ENCODE peak calls at places on chromosomes 16 and 17, in ten cellular contexts. U is IMR-90, W is transverse colon, C is uterus, Q is lower leg skin, A is Peyer's patch, J is A549, H is right lobe of liver, G is HepG2, K is heart left ventricle. D is an unnamed sample.

GRCh38 chr17:34275881-34276280 is 5.9 kb downstream of the CCL7 start:
- DNase-seq in U (peak; percentile 97), W (no peak), C (no peak), Q (no peak), A (no peak), J (no peak), H (no peak), G (no peak), K (no peak), D (no peak)

GRCh38 chr17:1111599-1112443 is 68.0 kb downstream of the ABR start:
- DNase-seq in U (no peak), W (peak; percentile 55), C (no peak), Q (no peak), A (no peak), J (peak; percentile 64), H (no peak), G (no peak), K (peak; percentile 80), D (no peak)

GRCh38 chr17:81019563-81020442 is 15.1 kb upstream of the BAIAP2 start:
- DNase-seq in U (no peak), W (no peak), C (no peak), Q (no peak), A (no peak), J (no peak), H (no peak), G (no peak), K (no peak), D (no peak)

GRCh38 chr16:53504161-53504663 is 1.2 kb upstream of the AKTIP start:
- DNase-seq in U (peak; percentile 31), W (peak; percentile 43), C (peak; percentile 59), Q (peak; percentile 60), A (peak; percentile 43), J (no peak), H (peak; percentile 51), G (no peak), K (peak; percentile 68), D (peak; percentile 65)

GRCh38 chr17:69525920-69526841 is 111.7 kb downstream of the MAP2K6 start:
- DNase-seq in U (peak; percentile 71), W (peak; percentile 36), C (peak; percentile 22), Q (peak; percentile 38), A (no peak), J (peak; percentile 45), H (no peak), G (peak; percentile 65), K (no peak), D (peak; percentile 64)

GRCh38 chr16:85550422-85551318 is 62.5 kb upstream of the GSE1 start:
- DNase-seq in U (no peak), W (no peak), C (no peak), Q (no peak), A (no peak), J (no peak), H (no peak), G (no peak), K (no peak), D (no peak)

GRCh38 chr16:86634290-86634689 is 55.9 kb downstream of the FOXL1 start:
- DNase-seq in U (peak; percentile 33), W (no peak), C (no peak), Q (no peak), A (no peak), J (peak; percentile 27), H (no peak), G (no peak), K (no peak), D (no peak)

GRCh38 chr17:30068465-30068864 is 48.2 kb upstream of the NSRP1 start:
- DNase-seq in U (no peak), W (no peak), C (no peak), Q (no peak), A (no peak), J (no peak), H (no peak), G (no peak), K (no peak), D (no peak)

GRCh38 chr16:68951991-68952877 is 108.9 kb downstream of the TANGO6 start:
- DNase-seq in U (peak; percentile 24), W (no peak), C (no peak), Q (no peak), A (no peak), J (peak; percentile 28), H (no peak), G (no peak), K (no peak), D (no peak)

GRCh38 chr16:12901204-12901596 is 198 bp upstream of the SHISA9 start:
- DNase-seq in U (no peak), W (no peak), C (no peak), Q (no peak), A (no peak), J (no peak), H (no peak), G (no peak), K (no peak), D (no peak)

GRCh38 chr17:51461578-51462004 is 201.2 kb downstream of the UTP18 start:
- DNase-seq in U (peak; percentile 23), W (peak; percentile 22), C (no peak), Q (no peak), A (no peak), J (peak; percentile 81), H (peak; percentile 61), G (peak; percentile 65), K (peak; percentile 64), D (peak; percentile 65)

GRCh38 chr17:61904094-61904710 is 23.6 kb downstream of the INTS2 start:
- DNase-seq in U (no peak), W (peak; percentile 30), C (no peak), Q (no peak), A (no peak), J (no peak), H (no peak), G (no peak), K (no peak), D (no peak)

GRCh38 chr16:86072328-86073102 is 173.6 kb downstream of the IRF8 start:
- DNase-seq in U (peak; percentile 86), W (peak; percentile 69), C (peak; percentile 65), Q (peak; percentile 41), A (peak; percentile 36), J (peak; percentile 64), H (peak; percentile 42), G (peak; percentile 41), K (no peak), D (peak; percentile 74)

GRCh38 chr17:81036128-81036891 is 1.4 kb downstream of the BAIAP2 start:
- DNase-seq in U (no peak), W (no peak), C (no peak), Q (no peak), A (no peak), J (no peak), H (peak; percentile 46), G (no peak), K (no peak), D (no peak)

GRCh38 chr17:57672205-57672632 is 72.9 kb downstream of the CCDC182 start:
- DNase-seq in U (peak; percentile 51), W (no peak), C (no peak), Q (no peak), A (no peak), J (no peak), H (no peak), G (no peak), K (no peak), D (no peak)

GRCh38 chr17:79968116-79968515 is 67.6 kb downstream of the TBC1D16 start:
- DNase-seq in U (no peak), W (no peak), C (peak; percentile 0), Q (no peak), A (no peak), J (no peak), H (no peak), G (no peak), K (no peak), D (no peak)

GRCh38 chr17:66982011-66982508 is 17.6 kb downstream of the CACNG4 start:
- DNase-seq in U (no peak), W (no peak), C (peak; percentile 27), Q (no peak), A (no peak), J (no peak), H (no peak), G (no peak), K (peak; percentile 6), D (no peak)
- TF ChIP-seq POLR2A in U (no peak), W (no peak), C (no peak), Q (no peak), A (no peak), J (no peak), H (no peak), G (no peak), K (no peak), D (no peak)

GRCh38 chr17:78130080-78130438 is 512 bp upstream of the TMC8 start:
- DNase-seq in U (no peak), W (no peak), C (no peak), Q (no peak), A (peak; percentile 38), J (no peak), H (no peak), G (no peak), K (no peak), D (no peak)
- H3K4me3 ChIP-seq in U (no peak overlapping the region), W (no peak overlapping the region), C (no peak overlapping the region), Q (no peak overlapping the region), A (peak overlapping the region; percentile 50), J (no peak overlapping the region), H (peak overlapping the region; percentile 40), G (peak overlapping the region; percentile 2), K (no peak overlapping the region), D (no peak overlapping the region)

GRCh38 chr17:40564195-40564882 is 933 bp downstream of the CCR7 start:
- DNase-seq in U (no peak), W (no peak), C (no peak), Q (no peak), A (no peak), J (no peak), H (no peak), G (no peak), K (no peak), D (no peak)

GRCh38 chr17:40563371-40564052 is 1.8 kb downstream of the CCR7 start:
- DNase-seq in U (no peak), W (no peak), C (no peak), Q (no peak), A (no peak), J (no peak), H (no peak), G (no peak), K (no peak), D (no peak)

GRCh38 chr17:40562841-40563370 is 2.4 kb downstream of the CCR7 start:
- DNase-seq in U (no peak), W (no peak), C (no peak), Q (no peak), A (no peak), J (no peak), H (no peak), G (no peak), K (no peak), D (no peak)

GRCh38 chr17:40566027-40566426 is 755 bp upstream of the CCR7 start:
- DNase-seq in U (no peak), W (no peak), C (no peak), Q (no peak), A (no peak), J (no peak), H (no peak), G (no peak), K (no peak), D (no peak)

GRCh38 chr17:40564883-40565744 is at the start of gene CCR7:
- DNase-seq in U (no peak), W (peak; percentile 58), C (no peak), Q (no peak), A (peak; percentile 94), J (no peak), H (no peak), G (no peak), K (no peak), D (no peak)
- TF ChIP-seq POLR2A in U (no peak), W (peak; percentile 53), C (no peak), Q (no peak), A (no peak), J (no peak), H (no peak), G (no peak), K (no peak), D (no peak)

GRCh38 chr17:48513653-48514482 is 16.9 kb downstream of the HOXB1 start:
- DNase-seq in U (no peak), W (no peak), C (no peak), Q (no peak), A (no peak), J (no peak), H (no peak), G (no peak), K (no peak), D (no peak)
- H3K4me3 ChIP-seq in U (no peak overlapping the region), W (no peak overlapping the region), C (no peak overlapping the region), Q (no peak overlapping the region), A (no peak overlapping the region), J (no peak overlapping the region), H (no peak overlapping the region), G (no peak overlapping the region), K (no peak overlapping the region), D (no peak overlapping the region)

D was measured in body of pancreas.